ENCODE peak calls at places on chromosome 3, in ten cellular contexts. Z is DND-41, L is stomach, E is WTC11, M is lung, K is kidney epithelial cell, C is H1, H is type B pancreatic cell, U is GM13977, A is tibial nerve. N is an unnamed sample.

GRCh38 chr3:32238816-32239637 is 547 bp downstream of the CMTM8 start:
- DNase-seq in C (no peak), Z (peak), K (no peak), M (peak), L (peak), A (no peak), H (peak), E (peak), U (peak), N (peak)

GRCh38 chr3:119681279-119681678 is 4.1 kb upstream of the COX17 start:
- DNase-seq in Z (no peak), K (no peak), M (no peak), L (no peak), C (no peak), A (no peak), H (no peak), U (peak), E (no peak), N (no peak)

GRCh38 chr3:48157215-48157840 is 30.9 kb downstream of the CDC25A start:
- DNase-seq in K (no peak), A (no peak), E (no peak), Z (no peak), C (no peak), H (no peak), M (no peak), L (no peak), U (no peak), N (no peak)

GRCh38 chr3:110624571-110624970 is 447.0 kb upstream of the NECTIN3 start:
- DNase-seq in K (no peak), Z (no peak), C (no peak), E (no peak), H (no peak), U (no peak), A (no peak), L (no peak), M (no peak), N (no peak)

GRCh38 chr3:15535757-15536156 is 14.3 kb upstream of the COLQ start:
- DNase-seq in M (no peak), Z (peak), K (no peak), U (no peak), E (no peak), A (no peak), H (no peak), C (no peak), L (no peak), N (peak)

GRCh38 chr3:37751967-37752660 is 109.6 kb upstream of the CTDSPL start:
- DNase-seq in M (no peak), E (no peak), A (no peak), H (no peak), K (no peak), C (no peak), L (no peak), U (no peak), Z (no peak), N (no peak)

GRCh38 chr3:149134560-149134959 is 5.1 kb downstream of the HPS3 start:
- DNase-seq in A (no peak), C (no peak), U (no peak), H (no peak), L (no peak), Z (no peak), M (no peak), E (no peak), K (no peak), N (no peak)

GRCh38 chr3:147672436-147672835 is 263.3 kb downstream of the ZIC1 start:
- DNase-seq in E (no peak), U (no peak), K (no peak), L (no peak), A (no peak), Z (no peak), C (no peak), M (no peak), H (no peak), N (no peak)

GRCh38 chr3:17023006-17023664 is 138.4 kb downstream of the PLCL2 start:
- DNase-seq in E (no peak), A (no peak), M (no peak), Z (no peak), U (peak), C (no peak), K (peak), L (no peak), H (no peak), N (peak)

GRCh38 chr3:26246901-26247300 is 375.7 kb upstream of the LRRC3B start:
- DNase-seq in L (no peak), A (no peak), Z (no peak), U (no peak), M (no peak), E (no peak), K (no peak), C (no peak), H (no peak), N (no peak)

GRCh38 chr3:78951546-78951945 is 816.3 kb downstream of the ROBO1 start:
- DNase-seq in H (no peak), K (no peak), U (no peak), L (no peak), Z (no peak), M (no peak), A (no peak), C (no peak), E (no peak), N (no peak)

GRCh38 chr3:14462738-14463137 is 60.3 kb downstream of the SLC6A6 start:
- DNase-seq in U (no peak), L (no peak), Z (no peak), E (no peak), K (no peak), M (no peak), H (no peak), A (no peak), C (no peak), N (peak)

GRCh38 chr3:11530153-11530721 is 113.5 kb downstream of the VGLL4 start:
- DNase-seq in E (no peak), Z (no peak), K (peak), C (no peak), L (no peak), U (no peak), M (no peak), A (no peak), H (no peak), N (no peak)

GRCh38 chr3:23202203-23202920 is 765 bp upstream of the UBE2E2 start:
- DNase-seq in H (no peak), Z (no peak), A (peak), K (no peak), L (peak), E (peak), U (no peak), M (peak), C (peak), N (peak)

GRCh38 chr3:33855884-33856546 is 57.6 kb downstream of the PDCD6IP start:
- DNase-seq in A (no peak), K (peak), Z (no peak), L (no peak), H (no peak), E (no peak), C (no peak), U (no peak), M (no peak), N (peak)

GRCh38 chr3:70597312-70597711 is 284.9 kb upstream of the MDFIC2 start:
- DNase-seq in H (no peak), L (no peak), U (no peak), A (no peak), C (no peak), Z (no peak), E (no peak), K (no peak), M (no peak), N (no peak)

GRCh38 chr3:47772788-47773187 is 8.9 kb downstream of the SMARCC1 start:
- DNase-seq in E (no peak), K (no peak), H (no peak), M (no peak), U (no peak), C (no peak), L (no peak), A (no peak), Z (no peak), N (no peak)

GRCh38 chr3:72563690-72564370 is 284.4 kb downstream of the SHQ1 start:
- DNase-seq in L (no peak), K (no peak), M (no peak), U (no peak), E (no peak), H (no peak), C (no peak), A (no peak), Z (no peak), N (no peak)

GRCh38 chr3:120355486-120355885 is 6.3 kb upstream of the LRRC58 start:
- DNase-seq in E (no peak), Z (no peak), C (no peak), M (no peak), H (no peak), L (no peak), K (no peak), A (no peak), U (no peak), N (no peak)

GRCh38 chr3:20930034-20930433 is 744.0 kb upstream of the SGO1 start:
- DNase-seq in H (no peak), A (no peak), U (no peak), Z (no peak), M (no peak), L (peak), E (peak), C (no peak), K (no peak), N (peak)
- TF ChIP-seq CTCF in H (peak), A (no peak), U (peak), Z (no peak), M (no peak), L (no peak), E (peak), C (peak), K (peak), N (no peak)

DNA sequence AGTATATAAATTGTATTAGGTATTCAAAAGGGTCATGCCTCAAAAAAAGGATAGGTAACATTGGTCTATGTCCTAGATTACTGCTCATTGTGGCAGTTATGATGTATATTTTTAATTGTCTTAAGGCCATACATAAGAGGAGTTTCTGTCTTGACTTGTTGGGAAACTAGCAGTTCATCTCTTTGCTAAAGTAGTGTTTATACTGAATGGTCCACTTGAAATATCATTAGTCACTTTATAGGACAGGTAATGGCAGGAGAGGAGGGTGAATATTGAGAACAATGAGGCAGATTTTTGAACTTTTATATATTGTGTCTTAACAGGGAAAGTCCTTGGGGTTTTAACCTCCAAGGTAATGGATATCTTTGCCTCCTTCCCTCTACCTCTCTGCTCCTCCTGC is 58.4 kb downstream of the TP63 start:
- DNase-seq in U (no peak), A (no peak), C (no peak), M (no peak), L (no peak), E (no peak), H (no peak), K (no peak), Z (no peak), N (no peak)
- TF ChIP-seq CTCF in U (no peak), A (no peak), C (no peak), M (no peak), L (no peak), E (no peak), H (no peak), K (no peak), Z (no peak), N (no peak)

GRCh38 chr3:138944842-138945645 is 1.9 kb downstream of the FOXL2 start:
- DNase-seq in K (no peak), Z (no peak), H (no peak), U (no peak), L (no peak), A (no peak), C (peak), M (no peak), E (peak), N (peak)

GRCh38 chr3:138944136-138944658 is 2.7 kb downstream of the FOXL2 start:
- DNase-seq in M (no peak), K (no peak), A (no peak), C (peak), L (no peak), U (no peak), E (peak), Z (no peak), H (no peak), N (no peak)

GRCh38 chr3:138946554-138947302 is at the start of the genes FOXL2 and FOXL2NB:
- DNase-seq in Z (no peak), H (no peak), A (no peak), L (no peak), E (peak), U (no peak), C (peak), M (no peak), K (no peak), N (peak)

GRCh38 chr3:138947303-138948121 is 495 bp downstream of the FOXL2NB start:
- DNase-seq in Z (no peak), M (no peak), L (no peak), U (no peak), K (no peak), A (no peak), C (peak), E (peak), H (no peak), N (no peak)

GRCh38 chr3:138945646-138946553 is 1.0 kb downstream of the FOXL2 start:
- DNase-seq in L (peak), E (peak), A (no peak), Z (no peak), K (no peak), H (no peak), C (peak), M (no peak), U (no peak), N (peak)
- TF ChIP-seq CTCF in L (no peak), E (peak), A (no peak), Z (no peak), K (peak), H (peak), C (peak), M (no peak), U (peak), N (no peak)

GRCh38 chr3:24440764-24441464 is 53.7 kb downstream of the THRB start:
- DNase-seq in U (no peak), C (no peak), M (no peak), H (no peak), Z (no peak), E (no peak), K (no peak), L (no peak), A (no peak), N (no peak)

GRCh38 chr3:24432989-24433388 is 61.7 kb downstream of the THRB start:
- DNase-seq in U (no peak), L (no peak), M (no peak), E (no peak), Z (no peak), C (no peak), H (no peak), A (no peak), K (no peak), N (no peak)

GRCh38 chr3:24433838-24434591 is 60.6 kb downstream of the THRB start:
- DNase-seq in M (no peak), K (no peak), Z (no peak), E (no peak), H (no peak), A (no peak), L (no peak), U (no peak), C (no peak), N (no peak)

GRCh38 chr3:24437326-24437725 is 57.3 kb downstream of the THRB start:
- DNase-seq in U (no peak), M (no peak), Z (no peak), A (no peak), L (no peak), E (no peak), H (no peak), C (no peak), K (no peak), N (no peak)

GRCh38 chr3:24435581-24435980 is 59.1 kb downstream of the THRB start:
- DNase-seq in A (no peak), U (no peak), C (no peak), E (no peak), H (no peak), L (no peak), K (no peak), Z (no peak), M (no peak), N (no peak)
- TF ChIP-seq CTCF in A (no peak), U (no peak), C (no peak), E (no peak), H (no peak), L (no peak), K (no peak), Z (no peak), M (no peak), N (no peak)

GRCh38 chr3:125681146-125681545 is 85.8 kb upstream of the OSBPL11 start:
- DNase-seq in U (no peak), L (no peak), K (no peak), A (no peak), H (no peak), Z (no peak), C (no peak), M (no peak), E (no peak), N (no peak)

GRCh38 chr3:125679258-125679657 is 84.0 kb upstream of the OSBPL11 start:
- DNase-seq in U (no peak), L (no peak), E (no peak), K (no peak), A (no peak), Z (no peak), H (no peak), C (no peak), M (no peak), N (no peak)

GRCh38 chr3:125683067-125683844 is 88.0 kb upstream of the OSBPL11 start:
- DNase-seq in C (no peak), U (no peak), K (no peak), M (no peak), H (no peak), E (no peak), A (no peak), Z (no peak), L (no peak), N (no peak)

GRCh38 chr3:125684199-125684598 is 88.9 kb upstream of the OSBPL11 start:
- DNase-seq in U (no peak), Z (no peak), C (peak), L (peak), H (no peak), E (peak), M (peak), A (no peak), K (no peak), N (no peak)
- TF ChIP-seq CTCF in U (peak), Z (peak), C (peak), L (no peak), H (peak), E (peak), M (no peak), A (no peak), K (peak), N (no peak)

GRCh38 chr3:137039570-137039969 is 81.8 kb downstream of the IL20RB start:
- DNase-seq in L (no peak), M (no peak), Z (no peak), E (no peak), A (no peak), C (no peak), H (no peak), K (no peak), U (no peak), N (no peak)

GRCh38 chr3:137041251-137041650 is 83.5 kb downstream of the IL20RB start:
- DNase-seq in H (no peak), Z (no peak), M (no peak), K (no peak), A (no peak), U (no peak), L (no peak), C (no peak), E (no peak), N (no peak)

GRCh38 chr3:137032465-137033120 is 74.8 kb downstream of the IL20RB start:
- DNase-seq in M (peak), U (peak), L (peak), A (peak), H (peak), Z (peak), C (peak), E (peak), K (peak), N (peak)

GRCh38 chr3:137035631-137036030 is 77.8 kb downstream of the IL20RB start:
- DNase-seq in K (no peak), C (peak), E (peak), M (no peak), A (no peak), U (peak), L (no peak), Z (peak), H (no peak), N (peak)
- TF ChIP-seq CTCF in K (peak), C (peak), E (peak), M (no peak), A (no peak), U (peak), L (no peak), Z (peak), H (peak), N (no peak)

DNA sequence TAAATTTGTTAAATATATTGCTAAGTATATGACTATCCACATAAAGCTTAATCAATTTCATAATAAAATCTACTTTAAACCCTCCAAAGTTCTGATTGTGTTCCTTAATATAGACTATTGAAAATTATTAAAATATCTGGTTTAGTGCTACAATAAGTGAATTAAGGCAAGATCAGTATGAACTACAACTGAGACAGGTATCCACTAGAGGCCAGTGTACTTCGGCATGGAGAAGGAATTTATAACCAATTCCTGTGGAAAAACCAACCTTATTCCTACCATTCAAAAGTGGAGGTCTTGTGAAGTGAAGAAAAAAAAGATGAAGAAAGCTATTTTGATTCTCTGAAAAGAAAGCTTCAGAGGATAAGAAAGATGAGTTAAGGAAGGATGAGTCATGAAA is 237.7 kb downstream of the SUCLG2 start:
- DNase-seq in U (no peak), M (no peak), H (no peak), E (no peak), L (no peak), K (no peak), Z (no peak), C (no peak), A (no peak), N (no peak)
- TF ChIP-seq CTCF in U (no peak), M (no peak), H (no peak), E (no peak), L (no peak), K (peak), Z (no peak), C (no peak), A (no peak), N (no peak)

GRCh38 chr3:66196633-66197032 is 24.2 kb upstream of the SLC25A26 start:
- DNase-seq in C (no peak), Z (no peak), A (no peak), L (no peak), U (no peak), E (no peak), H (no peak), K (no peak), M (no peak), N (no peak)
- TF ChIP-seq CTCF in C (no peak), Z (no peak), A (no peak), L (no peak), U (no peak), E (no peak), H (peak), K (no peak), M (no peak), N (no peak)

DNA sequence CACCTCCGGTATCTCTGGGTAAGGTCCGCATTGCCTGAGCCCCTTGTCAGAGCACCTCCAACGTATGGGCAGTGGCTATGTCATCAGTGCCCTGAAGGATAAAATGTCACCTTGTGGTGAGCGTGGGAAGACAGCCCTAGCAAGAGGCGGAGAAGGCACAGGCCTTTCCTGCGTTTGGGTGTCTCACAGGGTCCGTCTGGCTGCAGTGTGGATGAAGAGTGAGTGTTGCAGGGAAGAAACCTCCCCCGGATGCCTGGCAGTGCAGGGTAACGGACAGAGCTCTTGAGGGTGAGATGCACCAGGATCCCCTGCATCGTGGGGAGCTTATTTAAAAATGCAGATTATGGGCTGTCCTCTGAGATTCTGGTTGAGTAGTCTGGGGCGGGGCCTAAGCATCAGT is 68.4 kb downstream of the FAM43A start:
- DNase-seq in C (no peak), Z (no peak), A (no peak), U (no peak), L (no peak), H (no peak), E (no peak), K (no peak), M (no peak), N (no peak)
- TF ChIP-seq CTCF in C (no peak), Z (no peak), A (no peak), U (no peak), L (no peak), H (no peak), E (no peak), K (no peak), M (no peak), N (no peak)

GRCh38 chr3:43254125-43254524 is 32.2 kb upstream of the SNRK start:
- DNase-seq in L (no peak), U (no peak), K (no peak), C (no peak), E (no peak), M (no peak), A (no peak), H (no peak), Z (no peak), N (no peak)
- TF ChIP-seq CTCF in L (no peak), U (no peak), K (no peak), C (no peak), E (no peak), M (no peak), A (no peak), H (no peak), Z (no peak), N (no peak)